ENCODE peak calls at places on chromosomes 13 and 19, in ten cellular contexts. M, J, B, L, G, Z, C, D, V and S are unnamed samples.
A peak's percentile ranks its signal among the peaks of the same experiment; 100 is the strongest.

GRCh38 chr13:73303858-73304257 is 245.1 kb downstream of the KLF5 start:
- DNase-seq in M (no peak), J (peak; percentile 3), B (no peak), L (no peak), G (no peak), Z (no peak), C (no peak), D (no peak), V (no peak), S (no peak)

GRCh38 chr19:53892981-53893325 is 11.0 kb downstream of the PRKCG start:
- DNase-seq in M (no peak), J (no peak), B (no peak), L (no peak), G (no peak), Z (no peak), C (no peak), D (peak; percentile 21), V (peak; percentile 48), S (no peak)

GRCh38 chr13:30725331-30726085 is 9.8 kb upstream of the ALOX5AP start:
- DNase-seq in M (no peak), J (no peak), B (no peak), L (no peak), G (no peak), Z (no peak), C (no peak), D (no peak), V (no peak), S (no peak)

GRCh38 chr19:40578442-40578908 is 1.8 kb downstream of the SHKBP1 start:
- DNase-seq in M (no peak), J (no peak), B (peak; percentile 76), L (no peak), G (no peak), Z (no peak), C (no peak), D (no peak), V (peak; percentile 74), S (no peak)

GRCh38 chr19:2080336-2080988 is 15.7 kb downstream of the MOB3A start:
- DNase-seq in M (no peak), J (no peak), B (no peak), L (no peak), G (no peak), Z (no peak), C (no peak), D (peak; percentile 46), V (no peak), S (no peak)

GRCh38 chr13:98581971-98582702 is 5.2 kb upstream of the STK24 start:
- DNase-seq in M (no peak), J (peak; percentile 39), B (no peak), L (peak; percentile 57), G (no peak), Z (no peak), C (no peak), D (no peak), V (no peak), S (no peak)

GRCh38 chr19:55441692-55442321 is 1.3 kb downstream of the SHISA7 start:
- DNase-seq in M (no peak), J (no peak), B (no peak), L (no peak), G (peak; percentile 32), Z (no peak), C (no peak), D (no peak), V (peak; percentile 91), S (no peak)

GRCh38 chr13:65133094-65133493 is 2097.0 kb downstream of the PCDH9 start:
- DNase-seq in M (no peak), J (no peak), B (no peak), L (no peak), G (no peak), Z (no peak), C (no peak), D (no peak), V (no peak), S (no peak)

GRCh38 chr19:54129617-54129996 is 8.0 kb upstream of the CNOT3 start:
- DNase-seq in M (no peak), J (no peak), B (no peak), L (no peak), G (no peak), Z (no peak), C (no peak), D (peak; percentile 33), V (no peak), S (no peak)

GRCh38 chr13:62320129-62320724 is 904.6 kb upstream of the PCDH20 start:
- DNase-seq in M (no peak), J (peak; percentile 20), B (peak; percentile 10), L (peak; percentile 1), G (peak; percentile 64), Z (peak; percentile 42), C (no peak), D (no peak), V (peak; percentile 25), S (no peak)

GRCh38 chr13:49580980-49581680 is 4.2 kb downstream of the RCBTB1 start:
- DNase-seq in M (no peak), J (no peak), B (no peak), L (no peak), G (no peak), Z (no peak), C (no peak), D (no peak), V (no peak), S (no peak)

GRCh38 chr19:16462757-16463250 is 9.0 kb downstream of the EPS15L1 start:
- DNase-seq in M (no peak), J (no peak), B (no peak), L (peak; percentile 42), G (no peak), Z (no peak), C (no peak), D (no peak), V (no peak), S (no peak)

GRCh38 chr13:49986471-49986870 is 10.4 kb upstream of the TRIM13 start:
- DNase-seq in M (no peak), J (no peak), B (no peak), L (no peak), G (no peak), Z (no peak), C (no peak), D (no peak), V (no peak), S (no peak)

GRCh38 chr13:98476538-98476966 is 100.4 kb downstream of the STK24 start:
- DNase-seq in M (peak; percentile 77), J (peak; percentile 66), B (peak; percentile 93), L (peak; percentile 60), G (no peak), Z (no peak), C (peak; percentile 68), D (peak; percentile 86), V (peak; percentile 41), S (peak; percentile 60)

GRCh38 chr19:38975214-38975860 is at the start of gene FBXO17:
- DNase-seq in M (no peak), J (peak; percentile 15), B (no peak), L (peak; percentile 65), G (no peak), Z (no peak), C (peak; percentile 30), D (no peak), V (peak; percentile 80), S (no peak)

GRCh38 chr19:16338470-16339360 is 14.1 kb downstream of the KLF2 start:
- DNase-seq in M (no peak), J (peak; percentile 77), B (peak; percentile 30), L (peak; percentile 53), G (no peak), Z (peak; percentile 69), C (no peak), D (no peak), V (peak; percentile 51), S (no peak)

GRCh38 chr19:13929340-13929739 is 8.9 kb downstream of the PODNL1 start:
- DNase-seq in M (no peak), J (no peak), B (no peak), L (no peak), G (no peak), Z (no peak), C (no peak), D (no peak), V (no peak), S (no peak)

GRCh38 chr13:50731400-50731799 is 112.1 kb downstream of the DLEU7 start:
- DNase-seq in M (no peak), J (peak; percentile 12), B (no peak), L (peak; percentile 70), G (no peak), Z (no peak), C (no peak), D (no peak), V (no peak), S (no peak)

GRCh38 chr19:52190679-52191293 is 934 bp downstream of the PPP2R1A start:
- DNase-seq in M (no peak), J (no peak), B (peak; percentile 23), L (peak; percentile 67), G (peak; percentile 12), Z (no peak), C (peak; percentile 53), D (peak; percentile 65), V (peak; percentile 36), S (peak; percentile 20)

GRCh38 chr13:111044087-111044830 is 70.9 kb upstream of the ARHGEF7 start:
- DNase-seq in M (no peak), J (no peak), B (no peak), L (no peak), G (no peak), Z (no peak), C (no peak), D (no peak), V (no peak), S (no peak)

GRCh38 chr13:107138468-107138867 is 570.5 kb upstream of the ARGLU1 start:
- DNase-seq in M (no peak), J (no peak), B (no peak), L (no peak), G (no peak), Z (no peak), C (no peak), D (no peak), V (no peak), S (no peak)

GRCh38 chr19:1265611-1266115 is 3.5 kb upstream of the CIRBP start:
- DNase-seq in M (no peak), J (peak; percentile 56), B (no peak), L (peak; percentile 92), G (no peak), Z (no peak), C (peak; percentile 79), D (peak; percentile 91), V (no peak), S (peak; percentile 64)

GRCh38 chr13:31409678-31410356 is 210.0 kb downstream of the B3GLCT start:
- DNase-seq in M (no peak), J (no peak), B (no peak), L (no peak), G (no peak), Z (no peak), C (no peak), D (no peak), V (no peak), S (no peak)

GRCh38 chr13:35474551-35474950 is 1.9 kb downstream of the MAB21L1 start:
- DNase-seq in M (no peak), J (no peak), B (no peak), L (peak; percentile 5), G (no peak), Z (no peak), C (no peak), D (no peak), V (no peak), S (no peak)

GRCh38 chr19:771332-771785 is 20.4 kb downstream of the MISP start:
- DNase-seq in M (peak; percentile 17), J (no peak), B (peak; percentile 59), L (peak; percentile 46), G (peak; percentile 32), Z (no peak), C (no peak), D (no peak), V (peak; percentile 52), S (no peak)

GRCh38 chr13:50376895-50377575 is 361.8 kb downstream of the KCNRG start:
- DNase-seq in M (no peak), J (no peak), B (no peak), L (peak; percentile 25), G (no peak), Z (no peak), C (no peak), D (no peak), V (peak; percentile 43), S (no peak)

GRCh38 chr13:34634443-34634842 is 307.6 kb upstream of the NBEA start:
- DNase-seq in M (no peak), J (no peak), B (no peak), L (no peak), G (no peak), Z (no peak), C (no peak), D (no peak), V (no peak), S (no peak)

GRCh38 chr19:5665781-5666513 is 14.4 kb downstream of the MICOS13 start:
- DNase-seq in M (no peak), J (peak; percentile 29), B (no peak), L (peak; percentile 59), G (no peak), Z (peak; percentile 41), C (no peak), D (no peak), V (no peak), S (no peak)